ENCODE peak calls at places on chromosome 10, in eight cellular contexts. Z is stimulated activated CD4-positive, alpha-beta T cell treated with anti-CD3 and anti-CD28 coated beads, Interleukin-12 subunit alpha, Interleukin-12 subunit beta, amount 100 ng/mL, for 48 hours; H is germinal center; O is brain microvascular endothelial cell; J is CD4-positive, CD25-positive, alpha-beta regulatory T cell; Q is NT2/D1; V is DMS 273 treated with DMSO at 0.1 percent for 48 hours; E is progenitor cell of endocrine pancreas. U is an unnamed sample.

GRCh38 chr10:129800-130199 is 5.5 kb upstream of the ZMYND11 start:
- DNase-seq in J (no peak), Z (no peak), E (no peak), Q (no peak), H (no peak), O (no peak), V (no peak), U (no peak)

GRCh38 chr10:87752571-87752970 is 65.5 kb downstream of the ATAD1 start:
- DNase-seq in V (no peak), E (no peak), H (no peak), O (no peak), Q (no peak), Z (no peak), J (no peak), U (no peak)

GRCh38 chr10:28468707-28469483 is 64.0 kb upstream of the WAC start:
- DNase-seq in H (no peak), J (no peak), O (no peak), Z (no peak), Q (no peak), E (no peak), V (no peak), U (no peak)

GRCh38 chr10:32972454-32972853 is 14.4 kb upstream of the ITGB1 start:
- DNase-seq in E (no peak), Q (no peak), H (peak; percentile 19), O (no peak), Z (no peak), J (no peak), V (no peak), U (no peak)

GRCh38 chr10:82150123-82150900 is 275.3 kb downstream of the NRG3 start:
- DNase-seq in V (no peak), Z (no peak), J (no peak), H (no peak), E (peak; percentile 32), Q (peak; percentile 46), O (no peak), U (peak; percentile 67)

GRCh38 chr10:5434017-5434753 is 21.8 kb downstream of the NET1 start:
- DNase-seq in V (no peak), J (peak; percentile 30), O (peak; percentile 88), H (peak; percentile 25), Z (no peak), Q (no peak), E (no peak), U (peak; percentile 30)

GRCh38 chr10:618229-618989 is 71.1 kb downstream of the DIP2C start:
- DNase-seq in E (no peak), Q (no peak), V (no peak), H (no peak), O (no peak), Z (no peak), J (no peak), U (no peak)

GRCh38 chr10:62233494-62234283 is 35.0 kb downstream of the RTKN2 start:
- DNase-seq in O (no peak), V (no peak), Z (no peak), H (no peak), E (no peak), J (no peak), Q (no peak), U (no peak)